ENCODE peak calls at places on chromosomes 16 and 17, in eight cellular contexts. X is stomach, K is transverse colon, F is upper lobe of left lung, L is sigmoid colon, W is A549, Q is tibial nerve, A is GM12878. G is an unnamed sample.
A peak's percentile ranks its signal among the peaks of the same experiment; 100 is the strongest.

GRCh38 chr16:81431554-81432353 is 12.9 kb upstream of the CMIP start:
- DNase-seq in F (no peak), X (no peak), A (no peak), K (no peak), L (peak; percentile 78), W (peak; percentile 90), Q (no peak), G (peak; percentile 88)

GRCh38 chr17:14329900-14330491 is 29.1 kb downstream of the HS3ST3B1 start:
- DNase-seq in F (no peak), L (no peak), K (no peak), A (no peak), W (no peak), X (no peak), Q (no peak), G (no peak)

GRCh38 chr16:81694494-81695285 is 84.4 kb upstream of the PLCG2 start:
- DNase-seq in X (no peak), Q (no peak), F (no peak), W (no peak), A (no peak), L (no peak), K (no peak), G (no peak)

GRCh38 chr16:30766922-30767284 is 4.8 kb downstream of the RNF40 start:
- DNase-seq in K (no peak), L (no peak), X (no peak), Q (no peak), F (no peak), W (no peak), A (no peak), G (no peak)

GRCh38 chr17:33338242-33338641 is 45.1 kb upstream of the ASIC2 start:
- DNase-seq in Q (no peak), F (no peak), K (no peak), W (no peak), L (no peak), A (no peak), X (no peak), G (no peak)

GRCh38 chr16:77585379-77585778 is 136.9 kb upstream of the NUDT7 start:
- DNase-seq in Q (no peak), K (no peak), A (no peak), X (no peak), F (no peak), W (no peak), L (no peak), G (no peak)

GRCh38 chr16:75420987-75421819 is 12.1 kb downstream of the CFDP1 start:
- DNase-seq in F (no peak), A (no peak), W (peak; percentile 45), Q (peak; percentile 35), L (peak; percentile 84), X (peak; percentile 70), K (peak; percentile 82), G (peak; percentile 93)

GRCh38 chr17:20280832-20281231 is 186.5 kb downstream of the LGALS9B start:
- DNase-seq in Q (no peak), K (no peak), A (no peak), X (no peak), W (no peak), L (no peak), F (no peak), G (no peak)

GRCh38 chr17:7987112-7987893 is 15.1 kb upstream of the GUCY2D start:
- DNase-seq in F (no peak), K (no peak), L (peak; percentile 61), W (no peak), A (no peak), X (no peak), Q (no peak), G (peak; percentile 55)

GRCh38 chr17:39782481-39782880 is 44.7 kb downstream of the GRB7 start:
- DNase-seq in K (no peak), A (no peak), Q (no peak), X (no peak), F (no peak), L (no peak), W (no peak), G (no peak)

GRCh38 chr17:39782980-39783379 is 45.2 kb downstream of the GRB7 start:
- DNase-seq in X (no peak), K (no peak), A (no peak), L (no peak), F (no peak), W (no peak), Q (no peak), G (no peak)

GRCh38 chr17:39787743-39788484 is 50.2 kb downstream of the GRB7 start:
- DNase-seq in W (no peak), A (no peak), Q (no peak), K (no peak), L (no peak), F (no peak), X (no peak), G (no peak)

GRCh38 chr17:39791296-39791992 is 53.7 kb downstream of the GRB7 start:
- DNase-seq in A (no peak), K (no peak), L (no peak), X (no peak), F (no peak), Q (no peak), W (no peak), G (no peak)

GRCh38 chr17:39787038-39787437 is 49.3 kb downstream of the GRB7 start:
- DNase-seq in X (no peak), K (no peak), W (no peak), L (no peak), A (no peak), Q (no peak), F (no peak), G (no peak)
- TF ChIP-seq EP300 in X (no peak), K (no peak), W (no peak), L (no peak), A (no peak), Q (no peak), F (no peak), G (no peak)

GRCh38 chr16:19609359-19609758 is 53.9 kb downstream of the VPS35L start:
- DNase-seq in K (no peak), W (peak; percentile 8), Q (no peak), L (no peak), F (no peak), A (no peak), X (no peak), G (no peak)
- TF ChIP-seq CTCF in K (no peak), W (no peak), Q (no peak), L (no peak), F (no peak), A (no peak), X (no peak), G (no peak)

DNA sequence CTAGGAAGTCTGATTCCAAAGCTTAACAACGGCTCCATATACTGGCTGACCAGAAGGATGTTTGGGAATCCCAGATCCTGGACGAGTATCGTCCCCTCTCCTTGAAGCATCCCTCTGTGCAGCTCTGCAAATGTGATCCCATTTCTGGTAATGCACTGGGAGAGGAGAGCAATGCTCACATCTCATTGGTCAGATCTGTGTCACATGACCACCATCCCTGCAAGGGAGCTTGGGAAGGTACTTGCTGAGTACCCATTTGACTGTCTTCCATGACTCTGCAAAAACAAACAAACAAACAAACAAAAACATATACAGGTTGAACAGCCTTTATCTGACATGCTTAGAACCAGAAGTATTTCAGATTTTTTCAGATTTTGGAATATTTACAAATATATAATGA is 41.9 kb upstream of the KDM8 start:
- DNase-seq in A (no peak), K (no peak), X (no peak), W (no peak), L (no peak), F (no peak), Q (no peak), G (no peak)
- TF ChIP-seq POLR2A in A (no peak), K (no peak), X (no peak), W (no peak), L (no peak), F (no peak), Q (no peak), G (no peak)

DNA sequence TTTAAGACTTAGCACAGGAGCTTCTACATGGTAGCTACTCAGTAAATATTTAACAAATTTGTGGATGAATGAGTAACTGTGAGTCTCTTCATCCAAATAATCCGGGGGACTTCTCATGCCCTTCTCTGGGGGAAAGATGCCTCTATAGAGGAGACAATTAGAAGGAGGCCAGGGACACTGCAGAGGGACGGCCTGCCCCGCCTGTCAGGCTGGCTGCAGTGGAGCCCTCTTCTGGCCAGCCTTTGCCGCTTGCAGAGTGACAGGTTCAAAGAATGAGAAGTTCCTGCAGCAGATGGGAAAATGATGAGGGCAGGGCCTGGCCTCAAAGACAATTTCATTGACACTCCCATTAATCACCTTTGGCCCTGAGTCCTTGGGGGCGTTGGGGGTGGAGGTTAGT is 339.1 kb downstream of the MAF start:
- DNase-seq in W (peak; percentile 22), L (no peak), K (peak; percentile 52), A (no peak), Q (peak; percentile 24), F (peak; percentile 62), X (peak; percentile 53), G (no peak)
- TF ChIP-seq EP300 in W (no peak), L (no peak), K (no peak), A (no peak), Q (no peak), F (no peak), X (no peak), G (no peak)

DNA sequence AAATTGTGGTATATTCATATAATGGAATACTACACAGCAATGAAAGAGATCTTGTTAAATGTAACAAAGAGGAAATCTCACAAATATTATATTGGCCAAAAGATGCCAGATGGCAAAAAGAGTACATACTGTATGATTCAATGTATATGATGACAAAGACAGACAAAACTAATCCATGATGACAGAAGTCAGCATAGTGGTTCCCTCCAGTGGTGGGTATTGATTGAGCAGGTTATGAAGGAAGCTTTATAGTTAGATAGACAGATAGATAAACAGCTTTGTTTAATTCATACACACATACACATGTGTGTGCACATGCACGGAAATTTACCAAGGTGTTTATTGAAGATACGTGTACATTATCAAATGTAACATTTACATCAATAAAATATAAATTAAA is 74.4 kb upstream of the SMIM36 start:
- DNase-seq in K (no peak), X (no peak), L (no peak), W (no peak), Q (no peak), F (no peak), A (no peak), G (no peak)
- TF ChIP-seq CTCF in K (no peak), X (no peak), L (no peak), W (no peak), Q (no peak), F (no peak), A (no peak), G (no peak)

DNA sequence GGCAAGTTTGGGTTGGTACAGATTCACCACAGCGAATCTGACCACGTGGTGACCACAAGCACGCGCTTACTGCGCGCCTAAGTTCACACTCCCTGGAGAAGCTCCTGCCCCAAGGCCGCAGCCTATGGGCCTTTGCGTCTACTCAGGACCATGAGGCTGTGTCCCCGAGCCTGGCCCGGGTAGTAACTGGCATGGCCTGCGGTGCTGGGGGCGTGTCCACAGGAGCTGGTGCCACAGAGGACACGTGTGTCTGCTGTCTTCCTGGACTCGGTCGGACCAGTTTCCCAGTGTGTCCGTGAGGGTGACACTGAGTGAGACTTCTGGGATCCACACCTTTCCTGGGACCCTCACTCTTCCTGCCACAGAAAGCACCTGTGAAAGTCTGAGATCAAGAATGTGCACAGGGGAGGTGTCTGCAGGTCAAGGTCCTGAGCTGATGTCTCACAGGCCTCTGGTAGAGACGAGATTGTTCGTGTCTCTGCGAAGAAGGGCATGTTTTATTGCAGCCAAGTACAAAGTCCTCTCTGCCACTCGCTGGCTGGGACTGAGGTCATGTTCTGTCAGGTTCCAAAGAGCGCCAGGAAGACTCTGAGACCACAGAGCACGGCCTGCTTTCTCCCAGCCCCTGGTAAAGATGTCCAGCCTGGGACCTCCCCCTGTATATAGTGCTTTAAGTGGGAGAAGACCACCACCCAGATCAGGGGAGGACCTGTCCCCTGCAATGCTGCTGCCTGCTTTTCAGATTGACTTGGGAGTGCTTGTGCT is 25.2 kb upstream of the CAPN15 start:
- DNase-seq in Q (no peak), X (no peak), A (no peak), K (peak; percentile 80), F (no peak), L (no peak), W (no peak), G (no peak)
- TF ChIP-seq POLR2A in Q (no peak), X (no peak), A (no peak), K (peak; percentile 61), F (no peak), L (no peak), W (no peak), G (no peak)